ENCODE peak calls at places on chromosome 6, in eight cellular contexts. One of them, this sample, is unnamed.
A peak's percentile ranks its signal among the peaks of the same experiment; 100 is the strongest.

GRCh38 chr6:97000138-97000537 is 75.6 kb downstream of the KLHL32 start:
- DNase-seq in colonic mucosa: no peak
- DNase-seq in GM20000: no peak
- DNase-seq in astrocyte of the cerebellum: no peak
- DNase-seq in PC-9: no peak
- DNase-seq in PC-3: no peak
- DNase-seq in AG09319: no peak
- DNase-seq in cardiac fibroblast: no peak
- DNase-seq in this sample: no peak

GRCh38 chr6:49430866-49431265 is 32.2 kb downstream of the MMUT start:
- DNase-seq in colonic mucosa: no peak
- DNase-seq in GM20000: no peak
- DNase-seq in astrocyte of the cerebellum: no peak
- DNase-seq in PC-9: no peak
- DNase-seq in PC-3: no peak
- DNase-seq in AG09319: no peak
- DNase-seq in cardiac fibroblast: no peak
- DNase-seq in this sample: no peak

GRCh38 chr6:87200469-87201174 is 45.3 kb downstream of the ZNF292 start:
- DNase-seq in colonic mucosa: no peak
- DNase-seq in GM20000: no peak
- DNase-seq in astrocyte of the cerebellum: no peak
- DNase-seq in PC-9: no peak
- DNase-seq in PC-3: no peak
- DNase-seq in AG09319: no peak
- DNase-seq in cardiac fibroblast: peak; percentile 68
- DNase-seq in this sample: no peak

GRCh38 chr6:17086469-17086868 is 15.4 kb upstream of the STMND1 start:
- DNase-seq in colonic mucosa: peak; percentile 65
- DNase-seq in GM20000: peak; percentile 50
- DNase-seq in astrocyte of the cerebellum: peak; percentile 59
- DNase-seq in PC-9: peak; percentile 64
- DNase-seq in PC-3: peak; percentile 93
- DNase-seq in AG09319: peak; percentile 47
- DNase-seq in cardiac fibroblast: peak; percentile 83
- DNase-seq in this sample: peak; percentile 66

GRCh38 chr6:38861957-38862401 is 146.9 kb downstream of the DNAH8 start:
- DNase-seq in colonic mucosa: no peak
- DNase-seq in GM20000: no peak
- DNase-seq in astrocyte of the cerebellum: no peak
- DNase-seq in PC-9: no peak
- DNase-seq in PC-3: peak; percentile 17
- DNase-seq in AG09319: no peak
- DNase-seq in cardiac fibroblast: no peak
- DNase-seq in this sample: no peak

GRCh38 chr6:87151471-87151785 is 3.9 kb upstream of the ZNF292 start:
- DNase-seq in colonic mucosa: no peak
- DNase-seq in GM20000: no peak
- DNase-seq in astrocyte of the cerebellum: no peak
- DNase-seq in PC-9: no peak
- DNase-seq in PC-3: no peak
- DNase-seq in AG09319: no peak
- DNase-seq in cardiac fibroblast: peak; percentile 12
- DNase-seq in this sample: no peak

GRCh38 chr6:16474834-16475781 is 236.7 kb downstream of the GMPR start:
- DNase-seq in colonic mucosa: no peak
- DNase-seq in GM20000: no peak
- DNase-seq in astrocyte of the cerebellum: no peak
- DNase-seq in PC-9: no peak
- DNase-seq in PC-3: no peak
- DNase-seq in AG09319: no peak
- DNase-seq in cardiac fibroblast: no peak
- DNase-seq in this sample: no peak

GRCh38 chr6:18314317-18314997 is 50.1 kb upstream of the DEK start:
- DNase-seq in colonic mucosa: no peak
- DNase-seq in GM20000: no peak
- DNase-seq in astrocyte of the cerebellum: no peak
- DNase-seq in PC-9: no peak
- DNase-seq in PC-3: no peak
- DNase-seq in AG09319: no peak
- DNase-seq in cardiac fibroblast: no peak
- DNase-seq in this sample: no peak

GRCh38 chr6:169189227-169189626 is 64.4 kb downstream of the THBS2 start:
- DNase-seq in colonic mucosa: no peak
- DNase-seq in GM20000: no peak
- DNase-seq in astrocyte of the cerebellum: no peak
- DNase-seq in PC-9: no peak
- DNase-seq in PC-3: no peak
- DNase-seq in AG09319: no peak
- DNase-seq in cardiac fibroblast: no peak
- DNase-seq in this sample: no peak

GRCh38 chr6:134935076-134935475 is 14.8 kb downstream of the ALDH8A1 start:
- DNase-seq in colonic mucosa: no peak
- DNase-seq in GM20000: no peak
- DNase-seq in astrocyte of the cerebellum: no peak
- DNase-seq in PC-9: no peak
- DNase-seq in PC-3: peak; percentile 61
- DNase-seq in AG09319: no peak
- DNase-seq in cardiac fibroblast: no peak
- DNase-seq in this sample: no peak

GRCh38 chr6:90003941-90004340 is 109.7 kb downstream of the GJA10 start:
- DNase-seq in colonic mucosa: no peak
- DNase-seq in GM20000: no peak
- DNase-seq in astrocyte of the cerebellum: peak; percentile 32
- DNase-seq in PC-9: no peak
- DNase-seq in PC-3: no peak
- DNase-seq in AG09319: no peak
- DNase-seq in cardiac fibroblast: no peak
- DNase-seq in this sample: no peak

GRCh38 chr6:52454556-52454955 is 34.4 kb downstream of the EFHC1 start:
- DNase-seq in colonic mucosa: no peak
- DNase-seq in GM20000: no peak
- DNase-seq in astrocyte of the cerebellum: peak; percentile 11
- DNase-seq in PC-9: peak; percentile 27
- DNase-seq in PC-3: peak; percentile 82
- DNase-seq in AG09319: no peak
- DNase-seq in cardiac fibroblast: peak; percentile 46
- DNase-seq in this sample: peak; percentile 51

GRCh38 chr6:52399511-52400315 is 20.4 kb upstream of the EFHC1 start:
- DNase-seq in colonic mucosa: peak; percentile 60
- DNase-seq in GM20000: peak; percentile 63
- DNase-seq in astrocyte of the cerebellum: peak; percentile 61
- DNase-seq in PC-9: peak; percentile 27
- DNase-seq in PC-3: peak; percentile 72
- DNase-seq in AG09319: no peak
- DNase-seq in cardiac fibroblast: peak; percentile 79
- DNase-seq in this sample: peak; percentile 45

GRCh38 chr6:25193147-25193864 is 85.9 kb upstream of the CARMIL1 start:
- DNase-seq in colonic mucosa: no peak
- DNase-seq in GM20000: no peak
- DNase-seq in astrocyte of the cerebellum: peak; percentile 95
- DNase-seq in PC-9: peak; percentile 52
- DNase-seq in PC-3: peak; percentile 95
- DNase-seq in AG09319: peak; percentile 93
- DNase-seq in cardiac fibroblast: peak; percentile 98
- DNase-seq in this sample: peak; percentile 76

GRCh38 chr6:90021701-90022100 is 127.4 kb downstream of the GJA10 start:
- DNase-seq in colonic mucosa: no peak
- DNase-seq in GM20000: no peak
- DNase-seq in astrocyte of the cerebellum: no peak
- DNase-seq in PC-9: no peak
- DNase-seq in PC-3: no peak
- DNase-seq in AG09319: no peak
- DNase-seq in cardiac fibroblast: no peak
- DNase-seq in this sample: no peak

GRCh38 chr6:105359419-105360366 is 43.2 kb downstream of the PREP start:
- DNase-seq in colonic mucosa: no peak
- DNase-seq in GM20000: no peak
- DNase-seq in astrocyte of the cerebellum: peak; percentile 70
- DNase-seq in PC-9: peak; percentile 20
- DNase-seq in PC-3: peak; percentile 85
- DNase-seq in AG09319: peak; percentile 61
- DNase-seq in cardiac fibroblast: peak; percentile 95
- DNase-seq in this sample: no peak

GRCh38 chr6:18707714-18708439 is 320.7 kb downstream of the RNF144B start:
- DNase-seq in colonic mucosa: no peak
- DNase-seq in GM20000: no peak
- DNase-seq in astrocyte of the cerebellum: no peak
- DNase-seq in PC-9: no peak
- DNase-seq in PC-3: no peak
- DNase-seq in AG09319: no peak
- DNase-seq in cardiac fibroblast: no peak
- DNase-seq in this sample: no peak

GRCh38 chr6:44571510-44571909 is 184.0 kb downstream of the CDC5L start:
- DNase-seq in colonic mucosa: no peak
- DNase-seq in GM20000: no peak
- DNase-seq in astrocyte of the cerebellum: no peak
- DNase-seq in PC-9: no peak
- DNase-seq in PC-3: no peak
- DNase-seq in AG09319: no peak
- DNase-seq in cardiac fibroblast: no peak
- DNase-seq in this sample: no peak
- TF ChIP-seq CTCF in colonic mucosa: no peak
- TF ChIP-seq CTCF in GM20000: no peak
- TF ChIP-seq CTCF in astrocyte of the cerebellum: no peak
- TF ChIP-seq CTCF in PC-9: no peak
- TF ChIP-seq CTCF in PC-3: no peak
- TF ChIP-seq CTCF in AG09319: no peak
- TF ChIP-seq CTCF in cardiac fibroblast: no peak
- TF ChIP-seq CTCF in this sample: no peak

GRCh38 chr6:20877008-20877937 is 343.0 kb downstream of the CDKAL1 start:
- DNase-seq in colonic mucosa: peak; percentile 32
- DNase-seq in GM20000: peak; percentile 77
- DNase-seq in astrocyte of the cerebellum: peak; percentile 54
- DNase-seq in PC-9: peak; percentile 89
- DNase-seq in PC-3: peak; percentile 98
- DNase-seq in AG09319: peak; percentile 52
- DNase-seq in cardiac fibroblast: peak; percentile 94
- DNase-seq in this sample: peak; percentile 95

GRCh38 chr6:20875369-20875963 is 341.2 kb downstream of the CDKAL1 start:
- DNase-seq in colonic mucosa: no peak
- DNase-seq in GM20000: no peak
- DNase-seq in astrocyte of the cerebellum: peak; percentile 23
- DNase-seq in PC-9: peak; percentile 24
- DNase-seq in PC-3: peak; percentile 65
- DNase-seq in AG09319: no peak
- DNase-seq in cardiac fibroblast: peak; percentile 70
- DNase-seq in this sample: peak; percentile 56

GRCh38 chr6:20876016-20876415 is 341.8 kb downstream of the CDKAL1 start:
- DNase-seq in colonic mucosa: no peak
- DNase-seq in GM20000: no peak
- DNase-seq in astrocyte of the cerebellum: peak; percentile 68
- DNase-seq in PC-9: no peak
- DNase-seq in PC-3: peak; percentile 13
- DNase-seq in AG09319: peak; percentile 67
- DNase-seq in cardiac fibroblast: peak; percentile 65
- DNase-seq in this sample: peak; percentile 13

GRCh38 chr6:20870493-20870892 is 336.2 kb downstream of the CDKAL1 start:
- DNase-seq in colonic mucosa: no peak
- DNase-seq in GM20000: no peak
- DNase-seq in astrocyte of the cerebellum: no peak
- DNase-seq in PC-9: no peak
- DNase-seq in PC-3: no peak
- DNase-seq in AG09319: no peak
- DNase-seq in cardiac fibroblast: no peak
- DNase-seq in this sample: no peak

DNA sequence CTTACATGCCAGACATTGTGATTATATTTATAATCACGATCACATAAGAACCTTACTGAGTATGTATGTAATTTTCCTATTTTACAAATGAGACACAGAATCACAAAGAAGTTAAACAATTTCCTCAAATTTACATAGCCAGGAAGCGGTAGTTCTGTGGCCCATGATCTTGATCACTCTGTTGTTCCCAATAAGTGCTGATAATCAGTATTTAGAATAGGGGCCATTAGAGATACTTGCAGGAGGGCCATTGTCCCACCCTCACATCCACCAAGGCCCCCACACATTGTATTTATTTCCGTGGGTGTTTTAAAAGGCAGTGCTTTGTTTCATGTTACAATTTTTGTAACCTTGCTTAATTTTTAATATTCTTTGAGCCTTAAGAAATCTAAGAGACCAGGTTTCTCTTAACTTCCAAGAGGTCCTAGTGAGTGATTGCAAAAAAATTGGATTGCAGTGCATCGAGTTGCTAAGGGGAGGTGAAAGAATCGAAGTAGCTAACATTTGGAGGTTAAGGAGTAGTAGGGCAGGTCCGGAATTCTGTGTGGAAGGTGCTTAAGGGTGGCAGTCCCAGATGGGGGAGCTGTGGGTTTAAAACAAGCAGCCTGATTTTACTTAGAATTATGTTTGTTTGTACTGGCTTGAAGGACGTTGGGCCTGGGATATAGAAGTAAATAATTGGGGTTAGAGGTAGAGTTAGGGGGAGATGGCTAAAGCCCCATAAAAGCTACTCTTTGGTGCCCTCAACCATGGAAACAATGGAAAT is 339.4 kb downstream of the CDKAL1 start:
- DNase-seq in colonic mucosa: no peak
- DNase-seq in GM20000: no peak
- DNase-seq in astrocyte of the cerebellum: no peak
- DNase-seq in PC-9: no peak
- DNase-seq in PC-3: peak; percentile 58
- DNase-seq in AG09319: no peak
- DNase-seq in cardiac fibroblast: peak; percentile 46
- DNase-seq in this sample: peak; percentile 58
- TF ChIP-seq CTCF in colonic mucosa: no peak
- TF ChIP-seq CTCF in GM20000: no peak
- TF ChIP-seq CTCF in astrocyte of the cerebellum: peak; percentile 6
- TF ChIP-seq CTCF in PC-9: no peak
- TF ChIP-seq CTCF in PC-3: peak; percentile 74
- TF ChIP-seq CTCF in AG09319: no peak
- TF ChIP-seq CTCF in cardiac fibroblast: no peak
- TF ChIP-seq CTCF in this sample: peak; percentile 25

GRCh38 chr6:13624871-13625288 is 9.7 kb downstream of the NOL7 start:
- DNase-seq in colonic mucosa: no peak
- DNase-seq in GM20000: peak; percentile 45
- DNase-seq in astrocyte of the cerebellum: no peak
- DNase-seq in PC-9: no peak
- DNase-seq in PC-3: peak; percentile 69
- DNase-seq in AG09319: no peak
- DNase-seq in cardiac fibroblast: peak; percentile 64
- DNase-seq in this sample: peak; percentile 12
- TF ChIP-seq CTCF in colonic mucosa: peak; percentile 44
- TF ChIP-seq CTCF in GM20000: peak; percentile 21
- TF ChIP-seq CTCF in astrocyte of the cerebellum: peak; percentile 57
- TF ChIP-seq CTCF in PC-9: peak; percentile 64
- TF ChIP-seq CTCF in PC-3: peak; percentile 75
- TF ChIP-seq CTCF in AG09319: peak; percentile 38
- TF ChIP-seq CTCF in cardiac fibroblast: peak; percentile 57
- TF ChIP-seq CTCF in this sample: no peak

DNA sequence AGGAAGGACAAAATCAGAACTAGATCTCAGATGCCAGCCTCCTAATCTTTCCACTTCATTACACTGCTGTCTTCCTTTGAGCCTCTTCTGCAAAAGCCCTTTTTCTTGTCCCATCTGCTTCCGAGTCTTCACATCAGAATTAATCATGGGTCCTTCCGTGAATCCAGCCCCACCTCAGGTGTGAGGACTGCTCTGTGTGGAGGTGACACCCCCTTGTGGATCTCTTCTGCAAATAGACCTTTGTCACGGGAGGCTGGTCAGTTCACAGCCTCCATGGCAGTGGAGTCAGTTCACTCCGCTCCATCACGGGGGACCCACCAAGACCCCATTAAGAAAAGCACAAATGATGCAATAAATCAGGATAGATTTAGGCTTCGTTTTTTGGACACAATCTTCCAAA is 171.1 kb downstream of the ADAT2 start:
- DNase-seq in colonic mucosa: no peak
- DNase-seq in GM20000: peak; percentile 28
- DNase-seq in astrocyte of the cerebellum: no peak
- DNase-seq in PC-9: peak; percentile 10
- DNase-seq in PC-3: peak; percentile 25
- DNase-seq in AG09319: no peak
- DNase-seq in cardiac fibroblast: peak; percentile 55
- DNase-seq in this sample: peak; percentile 30
- TF ChIP-seq CTCF in colonic mucosa: no peak
- TF ChIP-seq CTCF in GM20000: no peak
- TF ChIP-seq CTCF in astrocyte of the cerebellum: peak; percentile 44
- TF ChIP-seq CTCF in PC-9: peak; percentile 32
- TF ChIP-seq CTCF in PC-3: peak; percentile 51
- TF ChIP-seq CTCF in AG09319: peak; percentile 20
- TF ChIP-seq CTCF in cardiac fibroblast: peak; percentile 49
- TF ChIP-seq CTCF in this sample: no peak

This sample was measured in Calu3.